ENCODE peak calls at places on chromosomes 4 and X, in six cellular contexts. P is OCI-LY7; N is right lobe of liver; G is NT2/D1; S is left ventricle myocardium inferior; Z is CD8-positive, alpha-beta T cell. X is an unnamed sample. For H3K9me3, the result is how much of the 10 kb centered on the place peaks cover.

GRCh38 chrX:56797966-56798711 is 69.1 kb downstream of the NBDY start:
- DNase-seq in P (no peak), N (no peak), G (no peak), S (no peak), Z (no peak), X (no peak)

GRCh38 chrX:724256-724655 is 93.7 kb downstream of the SHOX start:
- DNase-seq in P (no peak), N (no peak), G (no peak), S (no peak), Z (no peak), X (no peak)

GRCh38 chr4:123990310-123990709 is 593.7 kb downstream of the SPRY1 start:
- DNase-seq in P (no peak), N (no peak), G (no peak), S (no peak), Z (no peak), X (no peak)

GRCh38 chr4:137131201-137131600 is 401.1 kb downstream of the PCDH18 start:
- DNase-seq in P (no peak), N (no peak), G (no peak), S (no peak), Z (no peak), X (no peak)

GRCh38 chr4:77500801-77501200 is 104.8 kb upstream of the CXCL13 start:
- DNase-seq in P (no peak), N (no peak), G (no peak), S (no peak), Z (no peak), X (no peak)

GRCh38 chr4:74623041-74623440 is 171.3 kb downstream of the BTC start:
- DNase-seq in P (peak), N (no peak), G (peak), S (no peak), Z (peak), X (no peak)

GRCh38 chr4:38279077-38279476 is 318.9 kb downstream of the PTTG2 start:
- DNase-seq in P (no peak), N (no peak), G (no peak), S (no peak), Z (no peak), X (no peak)

GRCh38 chr4:108036252-108036651 is 46.6 kb downstream of the HADH start:
- DNase-seq in P (peak), N (no peak), G (no peak), S (no peak), Z (peak), X (no peak)

GRCh38 chr4:47926667-47927258 is 12.4 kb upstream of the NFXL1 start:
- DNase-seq in P (peak), N (no peak), G (no peak), S (no peak), Z (peak), X (no peak)

GRCh38 chr4:151313306-151314028 is 11.9 kb downstream of the SH3D19 start:
- DNase-seq in P (no peak), N (no peak), G (no peak), S (no peak), Z (no peak), X (no peak)

GRCh38 chr4:165537028-165537648 is 158.3 kb downstream of the CPE start:
- DNase-seq in P (peak), N (no peak), G (peak), S (no peak), Z (no peak), X (no peak)

GRCh38 chr4:5720157-5720850 is 9.3 kb downstream of the EVC start:
- DNase-seq in P (no peak), N (no peak), G (no peak), S (no peak), Z (no peak), X (no peak)

GRCh38 chr4:170827562-170828260 is 738.0 kb upstream of the AADAT start:
- DNase-seq in P (no peak), N (no peak), G (no peak), S (no peak), Z (no peak), X (no peak)

GRCh38 chr4:111045992-111046391 is 423.1 kb upstream of the PITX2 start:
- DNase-seq in P (no peak), N (no peak), G (no peak), S (no peak), Z (no peak), X (no peak)

GRCh38 chrX:134294548-134294947 is 57.6 kb downstream of the CCDC160 start:
- DNase-seq in P (peak), N (no peak), G (no peak), S (no peak), Z (no peak), X (no peak)

GRCh38 chrX:63613531-63614028 is 171.4 kb downstream of the ARHGEF9 start:
- DNase-seq in P (no peak), N (no peak), G (no peak), S (no peak), Z (no peak), X (no peak)

GRCh38 chr4:13536607-13537006 is 7.7 kb downstream of the NKX3-2 start:
- DNase-seq in P (no peak), N (no peak), G (no peak), S (no peak), Z (no peak), X (no peak)
- H3K9me3 ChIP-seq in P (under half), N (under half), G (under half), S (under half), Z (under half), X (under half)

GRCh38 chrX:145856181-145856580 is 38.6 kb downstream of the SLITRK2 start:
- DNase-seq in P (no peak), N (no peak), G (no peak), S (no peak), Z (no peak), X (no peak)

GRCh38 chrX:145865082-145865481 is 47.5 kb downstream of the SLITRK2 start:
- DNase-seq in P (no peak), N (no peak), G (no peak), S (no peak), Z (no peak), X (no peak)

DNA sequence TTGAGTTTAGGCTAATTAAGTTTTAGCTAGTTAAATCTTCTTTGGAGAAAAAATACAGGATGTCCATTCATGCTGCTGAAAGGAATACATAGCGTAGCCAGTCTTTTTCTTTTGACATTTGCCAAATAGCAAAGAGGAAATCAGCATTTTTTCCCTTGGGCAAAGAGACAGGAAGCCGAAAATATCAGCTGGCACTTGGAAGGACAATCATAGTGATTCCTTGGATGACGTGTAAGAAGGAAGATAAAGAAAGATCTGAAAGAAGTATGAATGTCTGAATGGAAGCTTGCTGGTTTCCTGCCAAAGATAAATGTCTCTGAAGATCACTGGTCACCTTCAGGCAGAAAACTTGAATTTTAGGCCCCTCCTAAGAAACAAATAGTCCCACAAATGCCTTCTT is 44.2 kb downstream of the SLITRK2 start:
- DNase-seq in P (no peak), N (no peak), G (no peak), S (no peak), Z (no peak), X (no peak)
- H3K9me3 ChIP-seq in P (under half), N (under half), G (under half), S (under half), Z (under half), X (under half)

GRCh38 chr4:133152801-133153526 is 3.9 kb downstream of the PCDH10 start:
- DNase-seq in P (no peak), N (no peak), G (no peak), S (no peak), Z (no peak), X (no peak)
- H3K9me3 ChIP-seq in P (under half), N (under half), G (under half), S (under half), Z (under half), X (under half)

GRCh38 chr4:19278665-19279064 is 973.0 kb upstream of the SLIT2 start:
- DNase-seq in P (no peak), N (no peak), G (no peak), S (no peak), Z (no peak), X (no peak)
- H3K9me3 ChIP-seq in P (under half), N (under half), G (under half), S (under half), Z (under half), X (under half)

X was measured in lower lobe of right lung.